ENCODE peak calls at places on chromosomes 12 and 14, in five cellular contexts. T, E, B, P and F are unnamed samples.

GRCh38 chr14:90630407-90630806 is 185.8 kb downstream of the TTC7B start:
- DNase-seq in T (no peak), E (no peak), B (no peak), P (no peak), F (no peak)

GRCh38 chr12:3770891-3771290 is 18.0 kb upstream of the CRACR2A start:
- DNase-seq in T (peak; percentile 61), E (no peak), B (no peak), P (no peak), F (no peak)

GRCh38 chr12:106586535-106586802 is 3.7 kb downstream of the RFX4 start:
- DNase-seq in T (no peak), E (no peak), B (no peak), P (no peak), F (no peak)

GRCh38 chr14:65961004-65961403 is 525.2 kb upstream of the CCDC196 start:
- DNase-seq in T (peak; percentile 7), E (peak; percentile 26), B (peak; percentile 78), P (no peak), F (no peak)

GRCh38 chr12:24921251-24922038 is 27.5 kb downstream of the BCAT1 start:
- DNase-seq in T (peak; percentile 58), E (no peak), B (no peak), P (no peak), F (no peak)

GRCh38 chr12:3304436-3305135 is 186.4 kb upstream of the PRMT8 start:
- DNase-seq in T (peak; percentile 85), E (no peak), B (no peak), P (no peak), F (no peak)

GRCh38 chr14:61051046-61051445 is 70.0 kb downstream of the SLC38A6 start:
- DNase-seq in T (peak; percentile 10), E (no peak), B (no peak), P (peak; percentile 18), F (no peak)

GRCh38 chr14:93549578-93549977 is 118.8 kb downstream of the UNC79 start:
- DNase-seq in T (no peak), E (no peak), B (no peak), P (no peak), F (no peak)

GRCh38 chr12:30257614-30258013 is 438.1 kb downstream of the IPO8 start:
- DNase-seq in T (no peak), E (no peak), B (no peak), P (no peak), F (no peak)

GRCh38 chr14:51014086-51014485 is 69.8 kb upstream of the PYGL start:
- DNase-seq in T (peak; percentile 67), E (peak; percentile 58), B (no peak), P (no peak), F (no peak)

GRCh38 chr14:36452850-36453249 is 67.2 kb downstream of the NKX2-1 start:
- DNase-seq in T (no peak), E (no peak), B (no peak), P (no peak), F (no peak)

GRCh38 chr12:99413751-99414150 is 233.8 kb upstream of the GARIN6 start:
- DNase-seq in T (no peak), E (no peak), B (no peak), P (no peak), F (no peak)
- H3K4me3 ChIP-seq in T (no peak overlapping the region), E (no peak overlapping the region), B (no peak overlapping the region), P (no peak overlapping the region), F (no peak overlapping the region)

DNA sequence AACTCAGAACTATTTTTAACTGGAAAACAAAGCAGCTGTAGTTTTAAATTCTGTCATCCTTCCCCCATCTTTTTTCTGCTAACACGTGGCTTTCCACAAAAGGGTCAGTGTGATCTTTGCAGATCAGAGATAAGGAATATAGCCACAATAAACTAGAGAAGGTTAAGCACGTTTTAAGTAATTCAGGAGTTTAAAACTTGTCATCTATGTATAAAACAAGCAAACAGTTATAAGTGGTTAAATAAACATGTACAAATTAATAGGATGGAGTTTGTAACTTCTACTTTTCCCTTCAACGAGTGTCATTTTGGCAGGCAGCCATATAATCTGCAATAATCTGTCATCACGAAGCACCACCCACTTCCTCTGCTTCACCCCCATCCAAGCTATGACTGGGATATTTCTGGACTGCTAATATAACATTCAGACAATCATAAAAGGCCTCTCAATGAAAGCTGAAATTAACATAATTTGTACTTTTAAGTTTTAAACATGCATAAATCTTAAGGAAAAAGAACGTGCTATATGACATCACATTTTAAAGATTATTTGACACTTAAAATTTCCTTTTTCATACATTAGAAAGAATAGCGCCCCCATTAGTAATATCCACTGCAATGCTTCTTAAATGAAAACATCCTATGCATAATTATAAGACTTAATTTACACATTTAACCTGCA is 15.2 kb downstream of the TAOK3 start:
- DNase-seq in T (peak; percentile 65), E (no peak), B (peak; percentile 76), P (no peak), F (no peak)
- TF ChIP-seq POLR2A in T (no peak), E (no peak), B (no peak), P (no peak), F (no peak)

GRCh38 chr12:14256139-14256538 is 109.3 kb upstream of the ATF7IP start:
- DNase-seq in T (peak; percentile 51), E (no peak), B (no peak), P (no peak), F (no peak)
- H3K4me3 ChIP-seq in T (no peak overlapping the region), E (no peak overlapping the region), B (no peak overlapping the region), P (no peak overlapping the region), F (no peak overlapping the region)

GRCh38 chr14:77043984-77044485 is 15.5 kb upstream of the IRF2BPL start:
- DNase-seq in T (no peak), E (no peak), B (no peak), P (peak; percentile 60), F (no peak)

GRCh38 chr14:77045570-77045890 is 17.0 kb upstream of the IRF2BPL start:
- DNase-seq in T (no peak), E (no peak), B (no peak), P (no peak), F (no peak)

GRCh38 chr14:77041837-77042557 is 13.5 kb upstream of the IRF2BPL start:
- DNase-seq in T (peak; percentile 98), E (peak; percentile 72), B (peak; percentile 66), P (peak; percentile 75), F (no peak)

GRCh38 chr14:77044776-77045569 is 16.5 kb upstream of the IRF2BPL start:
- DNase-seq in T (no peak), E (peak; percentile 79), B (peak; percentile 73), P (peak; percentile 82), F (no peak)

GRCh38 chr14:77043177-77043983 is 14.9 kb upstream of the IRF2BPL start:
- DNase-seq in T (peak; percentile 91), E (peak; percentile 64), B (no peak), P (peak; percentile 74), F (peak; percentile 89)
- TF ChIP-seq POLR2A in T (no peak), E (no peak), B (no peak), P (no peak), F (no peak)

GRCh38 chr12:93762059-93762719 is 85.0 kb downstream of the CRADD start:
- DNase-seq in T (peak; percentile 50), E (no peak), B (no peak), P (no peak), F (no peak)
- H3K4me3 ChIP-seq in T (no peak overlapping the region), E (no peak overlapping the region), B (no peak overlapping the region), P (no peak overlapping the region), F (no peak overlapping the region)

GRCh38 chr12:12611512-12612306 is at the start of gene CREBL2:
- DNase-seq in T (peak; percentile 95), E (peak; percentile 96), B (peak; percentile 95), P (peak; percentile 96), F (peak; percentile 95)
- TF ChIP-seq POLR2A in T (peak; percentile 36), E (peak; percentile 68), B (peak; percentile 62), P (peak; percentile 63), F (peak; percentile 71)